ENCODE peak calls at places on chromosomes 3 and 15, in eight cellular contexts. J is heart left ventricle, Z is astrocyte of the hippocampus, R is GM12891, Q is psoas muscle, F is substantia nigra, O is RWPE2, V is M059J. I is an unnamed sample.

GRCh38 chr3:117743962-117744361 is 1034.4 kb downstream of the TUSC7 start:
- DNase-seq in J (no peak), Z (no peak), R (no peak), Q (no peak), F (no peak), O (no peak), V (no peak), I (no peak)

GRCh38 chr3:182793663-182794454 is 555 bp downstream of the ATP11B start:
- DNase-seq in J (peak), Z (peak), R (peak), Q (peak), F (peak), O (no peak), V (peak), I (no peak)

GRCh38 chr3:176967525-176967924 is 229.8 kb downstream of the TBL1XR1 start:
- DNase-seq in J (no peak), Z (no peak), R (no peak), Q (no peak), F (no peak), O (no peak), V (peak), I (no peak)

GRCh38 chr3:58308728-58309127 is 2.4 kb downstream of the HTD2 start:
- DNase-seq in J (no peak), Z (no peak), R (no peak), Q (no peak), F (no peak), O (no peak), V (no peak), I (no peak)

GRCh38 chr3:55718475-55718874 is 231.4 kb upstream of the WNT5A start:
- DNase-seq in J (no peak), Z (no peak), R (no peak), Q (no peak), F (no peak), O (no peak), V (peak), I (no peak)

GRCh38 chr3:11903047-11903446 is 56.4 kb upstream of the TAMM41 start:
- DNase-seq in J (no peak), Z (no peak), R (no peak), Q (no peak), F (no peak), O (no peak), V (no peak), I (no peak)

GRCh38 chr3:107555359-107555758 is 32.6 kb downstream of the BBX start:
- DNase-seq in J (no peak), Z (no peak), R (no peak), Q (no peak), F (no peak), O (no peak), V (no peak), I (no peak)

GRCh38 chr3:76039431-76039830 is 254.1 kb upstream of the ZNF717 start:
- DNase-seq in J (no peak), Z (no peak), R (no peak), Q (no peak), F (no peak), O (no peak), V (no peak), I (no peak)

GRCh38 chr15:31265871-31266711 is 60.5 kb upstream of the KLF13 start:
- DNase-seq in J (peak), Z (no peak), R (peak), Q (peak), F (no peak), O (peak), V (no peak), I (peak)

GRCh38 chr3:196965804-196966173 is 2.8 kb downstream of the PIGZ start:
- DNase-seq in J (no peak), Z (no peak), R (no peak), Q (no peak), F (no peak), O (no peak), V (no peak), I (no peak)

GRCh38 chr15:67039349-67040075 is 25.9 kb upstream of the SMAD3 start:
- DNase-seq in J (no peak), Z (no peak), R (no peak), Q (no peak), F (no peak), O (peak), V (peak), I (no peak)

GRCh38 chr3:157865449-157865862 is 240.8 kb downstream of the SHOX2 start:
- DNase-seq in J (no peak), Z (no peak), R (peak), Q (no peak), F (no peak), O (no peak), V (peak), I (no peak)

GRCh38 chr3:131900891-131901290 is 133.9 kb downstream of the CPNE4 start:
- DNase-seq in J (no peak), Z (no peak), R (no peak), Q (no peak), F (no peak), O (no peak), V (no peak), I (no peak)

GRCh38 chr3:23738946-23739345 is 66.8 kb upstream of the UBE2E1 start:
- DNase-seq in J (no peak), Z (peak), R (no peak), Q (no peak), F (no peak), O (no peak), V (peak), I (no peak)